ENCODE peak calls at places on chromosomes 1 and 21, in six cellular contexts. K, U, H, S, Z and R are unnamed samples.

GRCh38 chr1:110464340-110464739 is 13.4 kb downstream of the PROK1 start:
- DNase-seq in K (no peak), U (peak; percentile 49), Z (peak; percentile 68), H (no peak), S (peak; percentile 82), R (no peak)

GRCh38 chr1:33171993-33172813 is 9.6 kb downstream of the TRIM62 start:
- DNase-seq in U (no peak), K (no peak), S (no peak), H (no peak), Z (no peak), R (no peak)

GRCh38 chr21:42081138-42081537 is 10.0 kb downstream of the UMODL1 start:
- DNase-seq in Z (peak; percentile 36), U (peak; percentile 21), K (no peak), H (no peak), S (no peak), R (peak; percentile 80)

GRCh38 chr1:187409341-187409740 is 580.6 kb downstream of the PLA2G4A start:
- DNase-seq in H (no peak), U (no peak), Z (peak; percentile 79), S (peak; percentile 19), K (no peak), R (no peak)

GRCh38 chr1:226355016-226355415 is 46.1 kb upstream of the LIN9 start:
- DNase-seq in K (no peak), H (no peak), Z (no peak), U (no peak), S (no peak), R (no peak)

GRCh38 chr21:38993561-38993960 is 187.8 kb downstream of the ETS2 start:
- DNase-seq in Z (peak; percentile 98), K (peak; percentile 80), S (peak; percentile 98), U (peak; percentile 97), H (no peak), R (no peak)

GRCh38 chr1:81710858-81711257 is 89.9 kb upstream of the ADGRL2 start:
- DNase-seq in H (no peak), Z (no peak), U (no peak), K (no peak), S (no peak), R (no peak)

GRCh38 chr1:221162352-221162751 is 283.1 kb downstream of the HLX start:
- DNase-seq in S (peak; percentile 28), K (no peak), U (no peak), H (no peak), Z (peak; percentile 46), R (no peak)

GRCh38 chr1:28817133-28817532 is 5.2 kb downstream of the OPRD1 start:
- DNase-seq in K (no peak), U (no peak), S (no peak), H (no peak), Z (no peak), R (no peak)

GRCh38 chr1:157766792-157767191 is 10.1 kb downstream of the FCRL2 start:
- DNase-seq in H (no peak), U (no peak), K (no peak), Z (no peak), S (no peak), R (no peak)

GRCh38 chr1:67103548-67103947 is 31.2 kb downstream of the C1orf141 start:
- DNase-seq in S (no peak), U (no peak), K (no peak), H (no peak), Z (no peak), R (no peak)

GRCh38 chr1:192579319-192579738 is 3.8 kb downstream of the RGS1 start:
- DNase-seq in Z (peak; percentile 28), K (no peak), U (peak; percentile 71), H (no peak), S (no peak), R (no peak)

DNA sequence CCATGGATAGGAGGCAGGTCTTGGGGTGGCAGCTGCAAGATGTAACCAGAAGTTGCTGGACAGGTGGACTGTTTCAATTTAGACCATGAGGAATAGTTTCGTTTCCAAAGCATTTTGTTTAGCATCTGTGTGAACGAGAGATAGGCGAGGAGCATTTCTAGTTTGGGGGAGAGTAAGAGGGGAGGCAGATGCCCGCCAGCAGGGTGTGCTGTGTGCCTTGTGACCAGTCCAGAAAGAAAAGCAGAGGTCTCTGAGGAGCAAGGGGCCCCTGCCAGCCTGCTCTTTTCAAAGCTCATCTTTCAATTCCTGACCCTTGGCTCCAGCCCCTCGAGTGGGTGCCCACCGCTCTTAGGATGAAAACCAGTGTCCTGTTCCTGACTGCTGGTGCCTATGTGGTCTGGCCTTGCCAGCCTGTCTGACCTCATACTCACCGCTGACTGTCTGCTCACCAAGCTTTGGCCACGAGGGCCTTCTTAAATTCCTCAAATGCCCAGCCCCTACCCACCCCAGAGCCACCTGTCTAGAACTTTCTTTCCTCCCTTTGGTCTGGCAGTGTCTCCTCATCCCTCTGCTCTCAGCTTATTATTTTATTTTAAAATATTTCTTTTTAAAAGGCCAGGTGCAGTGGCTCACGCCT is 8.5 kb downstream of the SERINC2 start:
- DNase-seq in H (no peak), U (no peak), S (no peak), K (no peak), Z (peak; percentile 34), R (no peak)
- TF ChIP-seq CTCF in H (no peak), U (peak; percentile 39), S (peak; percentile 46), K (no peak), Z (peak; percentile 53), R (peak; percentile 27)

DNA sequence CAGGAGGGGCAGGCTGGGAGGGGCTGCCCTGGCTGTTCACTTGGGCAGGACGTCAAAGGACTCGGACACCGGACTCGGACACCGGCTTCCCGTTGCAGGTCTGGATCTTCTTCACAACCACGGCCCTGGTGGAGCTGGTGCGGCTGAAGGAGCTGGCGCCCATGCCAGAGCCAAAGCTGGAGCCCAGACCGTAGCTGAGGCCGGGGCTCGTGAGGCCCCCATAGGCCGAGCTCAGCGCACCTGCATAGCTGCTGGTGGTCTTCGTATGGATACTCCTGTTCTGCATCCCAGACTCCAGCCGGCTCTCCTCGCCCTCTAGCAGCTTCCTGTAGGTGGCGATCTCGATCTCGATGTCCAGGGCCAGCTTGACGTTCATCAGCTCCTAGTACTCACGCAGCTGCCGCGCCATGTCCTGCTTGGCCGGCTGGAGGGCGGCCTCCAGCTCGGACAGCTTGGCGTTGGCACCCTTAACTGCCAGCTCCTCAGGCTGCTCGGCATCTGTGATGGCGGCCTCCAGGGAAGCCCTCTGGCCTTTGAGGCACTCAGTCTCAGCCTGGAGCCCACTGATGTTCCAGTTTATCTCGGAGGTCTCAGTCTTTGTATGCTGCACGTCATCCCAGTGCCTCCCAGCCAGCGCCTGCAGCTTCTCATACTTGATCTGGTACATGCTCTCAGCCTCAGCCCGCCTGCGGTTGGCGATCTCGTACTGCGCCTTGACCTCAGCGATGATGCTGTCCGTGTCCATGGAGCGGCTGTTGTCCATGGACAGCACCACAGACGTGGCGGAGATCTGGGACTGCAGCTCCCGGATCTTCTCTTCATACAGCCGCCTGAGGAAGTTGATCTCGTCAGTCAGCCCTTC is 15.1 kb upstream of the KLF17 start:
- DNase-seq in U (peak; percentile 16), K (no peak), S (no peak), H (no peak), Z (no peak), R (no peak)
- TF ChIP-seq CTCF in U (peak; percentile 35), K (no peak), S (no peak), H (no peak), Z (no peak), R (no peak)

GRCh38 chr1:53090227-53091147 is 28.5 kb downstream of the PODN start:
- DNase-seq in H (peak; percentile 77), U (no peak), Z (no peak), S (peak; percentile 48), K (no peak), R (no peak)
- TF ChIP-seq CTCF in H (no peak), U (no peak), Z (no peak), S (no peak), K (no peak), R (no peak)

GRCh38 chr1:86423473-86423872 is 498 bp upstream of the CLCA2 start:
- DNase-seq in H (no peak), K (no peak), U (no peak), S (peak; percentile 62), Z (no peak), R (no peak)

GRCh38 chr1:86423873-86424272 is at the start of gene CLCA2:
- DNase-seq in H (no peak), K (no peak), Z (no peak), U (no peak), S (no peak), R (no peak)

GRCh38 chr1:86416343-86416742 is 7.6 kb upstream of the CLCA2 start:
- DNase-seq in Z (no peak), S (no peak), U (no peak), H (peak; percentile 56), K (no peak), R (no peak)

GRCh38 chr1:86421601-86422280 is 2.2 kb upstream of the CLCA2 start:
- DNase-seq in U (peak; percentile 64), K (no peak), Z (peak; percentile 67), S (peak; percentile 85), H (no peak), R (no peak)

DNA sequence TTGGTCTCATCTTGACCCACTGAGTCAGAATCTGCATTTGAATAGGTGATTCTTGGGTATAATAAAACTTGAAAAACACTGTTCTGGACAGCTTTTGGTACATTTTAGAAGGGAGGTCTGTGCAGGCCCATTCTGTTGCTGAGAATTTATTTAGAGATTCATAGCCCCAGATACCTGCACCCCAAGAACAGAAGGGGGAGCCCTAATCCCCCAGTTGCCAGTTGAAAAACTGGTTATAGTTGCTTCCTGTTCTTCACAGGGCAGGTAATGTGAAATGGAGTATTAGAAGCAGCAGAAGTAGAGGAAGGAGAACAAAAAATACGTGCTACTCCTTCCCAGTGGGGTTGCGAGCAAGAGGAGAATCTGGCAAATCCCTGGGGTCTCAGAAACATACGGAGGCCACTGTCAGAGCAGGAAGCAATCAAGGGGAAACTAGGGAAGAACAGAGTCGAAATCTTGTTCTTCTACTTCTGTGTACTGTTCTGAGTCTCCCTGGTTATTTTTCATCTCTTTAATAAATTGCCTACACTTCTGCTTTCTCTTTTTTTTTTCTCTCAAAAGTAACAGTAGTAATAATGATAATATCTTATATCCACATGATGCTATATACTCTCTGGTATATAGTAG is 4.6 kb upstream of the CLCA2 start:
- DNase-seq in H (no peak), S (peak; percentile 62), U (peak; percentile 59), Z (peak; percentile 63), K (no peak), R (no peak)
- TF ChIP-seq CTCF in H (no peak), S (peak; percentile 66), U (peak; percentile 53), Z (peak; percentile 81), K (peak; percentile 13), R (peak; percentile 64)

DNA sequence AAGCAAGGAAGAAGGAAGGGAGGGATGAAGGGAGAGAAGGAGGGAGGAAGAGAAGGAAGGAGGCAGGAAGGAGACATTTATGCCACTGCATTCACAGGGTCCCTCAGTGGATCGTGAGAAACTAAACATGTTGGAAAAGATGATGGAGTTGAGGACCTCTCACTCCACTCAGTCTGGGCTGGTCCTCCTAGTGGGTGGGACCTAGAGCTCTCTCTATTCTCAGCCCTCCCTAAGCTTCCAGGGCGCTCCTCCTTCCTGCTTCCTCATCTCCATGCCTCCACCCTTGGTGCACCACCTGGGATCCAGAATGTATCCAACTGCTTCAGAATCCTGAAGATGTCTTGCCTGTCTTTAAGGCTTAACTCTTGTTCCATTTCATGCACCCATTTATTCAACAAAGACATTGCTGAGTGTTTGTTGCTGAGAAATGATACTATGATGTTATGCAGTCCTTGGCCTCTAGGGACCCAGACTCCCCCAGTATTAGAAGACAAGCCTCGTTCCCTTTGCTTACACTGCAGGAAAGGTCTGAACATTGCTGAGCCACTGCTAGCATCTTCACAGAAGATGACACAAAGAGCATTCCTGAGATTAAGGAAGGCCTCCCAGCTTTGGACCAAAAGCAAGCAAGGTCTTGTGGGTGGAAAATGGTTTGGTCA is 88.5 kb downstream of the BEND5 start:
- DNase-seq in H (no peak), S (no peak), K (no peak), U (no peak), Z (peak; percentile 8), R (no peak)
- TF ChIP-seq CTCF in H (no peak), S (peak; percentile 32), K (no peak), U (peak; percentile 16), Z (peak; percentile 39), R (peak; percentile 27)